ENCODE peak calls at places on chromosome 16, in five cellular contexts. I is fibroblast of the aortic adventitia, T is left ventricle myocardium inferior, A is PC-9, D is lung. X is an unnamed sample.
A peak's percentile ranks its signal among the peaks of the same experiment; 100 is the strongest.

GRCh38 chr16:74903095-74903494 is 81.8 kb downstream of the WDR59 start:
- DNase-seq in I (no peak), A (no peak), T (no peak), D (no peak), X (no peak)

GRCh38 chr16:12239226-12239625 is 262.7 kb downstream of the SNX29 start:
- DNase-seq in A (no peak), D (no peak), T (no peak), I (no peak), X (no peak)

GRCh38 chr16:67657751-67658518 is 2.1 kb downstream of the ACD start:
- DNase-seq in T (no peak), I (no peak), D (no peak), A (no peak), X (no peak)

GRCh38 chr16:70380205-70380918 is 33.7 kb downstream of the DDX19A start:
- DNase-seq in T (peak; percentile 32), I (peak; percentile 89), A (peak; percentile 84), D (peak; percentile 57), X (peak; percentile 89)

GRCh38 chr16:25189305-25189704 is 27.4 kb upstream of the AQP8 start:
- DNase-seq in A (no peak), T (no peak), I (no peak), D (no peak), X (no peak)

GRCh38 chr16:2953706-2954105 is 10.4 kb upstream of the KREMEN2 start:
- DNase-seq in A (no peak), I (no peak), D (no peak), T (no peak), X (no peak)

GRCh38 chr16:73888840-73889577 is 407.6 kb upstream of the PSMD7 start:
- DNase-seq in D (no peak), A (no peak), I (no peak), T (no peak), X (no peak)

GRCh38 chr16:60310836-60311445 is 1576.8 kb upstream of the GOT2 start:
- DNase-seq in A (no peak), D (no peak), I (no peak), T (no peak), X (no peak)

GRCh38 chr16:71440669-71441347 is 1.0 kb downstream of the TLE7 start:
- DNase-seq in T (no peak), I (no peak), D (no peak), A (no peak), X (no peak)

GRCh38 chr16:51084074-51084928 is 66.8 kb downstream of the SALL1 start:
- DNase-seq in T (no peak), A (no peak), I (peak; percentile 38), D (no peak), X (peak; percentile 36)

GRCh38 chr16:50224297-50224696 is 42.1 kb upstream of the ADCY7 start:
- DNase-seq in D (no peak), A (no peak), T (no peak), I (no peak), X (no peak)

GRCh38 chr16:27286446-27286845 is 17.9 kb upstream of the NSMCE1 start:
- DNase-seq in T (no peak), I (peak; percentile 97), A (peak; percentile 58), D (no peak), X (peak; percentile 94)

GRCh38 chr16:58462997-58463891 is 36.7 kb upstream of the NDRG4 start:
- DNase-seq in T (peak; percentile 59), D (no peak), I (no peak), A (no peak), X (no peak)

GRCh38 chr16:58466396-58466795 is 33.5 kb upstream of the NDRG4 start:
- DNase-seq in I (no peak), T (no peak), A (no peak), D (no peak), X (no peak)

GRCh38 chr16:58465817-58466216 is 34.1 kb upstream of the NDRG4 start:
- DNase-seq in I (no peak), T (no peak), D (no peak), A (no peak), X (no peak)

GRCh38 chr16:58464047-58464915 is 35.7 kb upstream of the NDRG4 start:
- DNase-seq in T (peak; percentile 53), A (peak; percentile 29), D (no peak), I (no peak), X (no peak)

DNA sequence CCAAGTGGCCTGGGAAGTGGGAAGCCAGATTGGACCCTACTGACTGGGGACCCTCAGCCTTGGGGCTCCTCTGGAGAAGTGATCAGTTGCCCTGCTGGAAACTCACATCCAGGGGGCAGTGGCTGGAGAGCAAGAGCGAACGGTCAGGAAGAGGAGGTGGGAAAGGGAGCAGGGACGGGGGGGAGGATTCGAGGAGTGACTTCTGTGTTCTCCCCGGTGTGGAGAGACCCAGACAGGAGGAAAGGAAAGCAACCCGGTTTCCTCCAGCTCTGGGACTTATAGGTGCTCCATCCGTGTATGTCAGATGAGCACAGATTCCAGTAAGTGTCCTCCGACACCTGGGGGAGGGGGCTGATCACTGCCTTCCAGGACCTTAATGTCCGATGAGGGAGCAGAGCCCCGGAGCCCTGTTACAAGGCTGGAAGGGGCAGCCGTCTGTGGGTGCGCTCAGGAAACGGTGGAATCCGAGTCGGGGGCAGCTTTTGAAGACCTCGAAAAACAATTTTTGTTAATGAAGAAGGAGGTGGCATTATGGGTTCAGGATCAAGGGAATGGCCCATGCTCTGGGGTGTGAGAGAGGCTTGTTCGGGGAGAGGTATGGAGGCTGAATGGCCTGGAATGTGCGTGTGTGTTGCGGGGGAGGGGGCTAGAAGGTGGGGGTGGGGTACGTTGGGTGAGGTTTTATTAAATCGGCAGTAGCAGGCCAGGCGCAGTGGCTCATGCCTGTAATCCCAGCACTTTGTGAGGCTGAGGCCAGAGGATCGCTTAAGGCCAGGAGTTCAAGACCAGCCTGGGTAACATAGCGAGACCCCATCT is 34.8 kb upstream of the NDRG4 start:
- DNase-seq in T (no peak), I (no peak), A (no peak), D (no peak), X (no peak)
- TF ChIP-seq CTCF in T (peak; percentile 49), I (peak; percentile 31), A (no peak), D (no peak), X (peak; percentile 25)

GRCh38 chr16:88533381-88533831 is 36.8 kb upstream of the ZC3H18 start:
- DNase-seq in I (no peak), D (no peak), T (no peak), A (no peak), X (peak; percentile 41)
- H3K4me3 ChIP-seq in I (no peak overlapping the region), D (peak overlapping the region; percentile 40), T (peak overlapping the region; percentile 78), A (no peak overlapping the region), X (peak overlapping the region; percentile 7)

DNA sequence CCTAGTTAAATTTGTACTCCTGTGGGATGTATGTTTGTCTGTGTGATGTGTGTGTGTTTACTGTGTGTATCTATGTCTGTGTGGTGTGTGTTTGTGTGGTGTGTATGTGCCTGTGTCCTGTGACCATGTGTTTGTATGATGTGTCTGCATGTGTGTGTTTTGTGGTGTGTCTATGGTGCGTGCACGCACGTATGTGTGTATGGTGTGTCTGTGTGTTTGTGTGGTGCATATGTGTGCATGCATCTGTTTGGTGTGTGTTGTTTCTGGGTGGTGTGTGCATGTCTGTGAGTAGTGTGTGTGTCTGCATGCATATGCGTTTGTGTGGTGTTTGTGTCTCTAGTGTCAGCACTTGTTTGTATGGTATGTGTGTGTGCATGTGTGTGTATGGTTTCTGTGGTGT is 174.2 kb upstream of the RBFOX1 start:
- DNase-seq in T (no peak), D (no peak), I (no peak), A (no peak), X (no peak)
- TF ChIP-seq CTCF in T (no peak), D (no peak), I (no peak), A (no peak), X (no peak)

GRCh38 chr16:19757026-19757425 is 39.0 kb downstream of the IQCK start:
- DNase-seq in D (no peak), A (no peak), T (no peak), I (peak; percentile 45), X (peak; percentile 61)

GRCh38 chr16:19755268-19755667 is 37.2 kb downstream of the IQCK start:
- DNase-seq in A (no peak), T (no peak), D (no peak), I (no peak), X (no peak)

GRCh38 chr16:19757762-19758595 is 39.9 kb downstream of the IQCK start:
- DNase-seq in I (no peak), D (no peak), A (no peak), T (no peak), X (peak; percentile 22)

GRCh38 chr16:19765860-19766553 is 47.9 kb downstream of the IQCK start:
- DNase-seq in I (peak; percentile 39), A (no peak), D (peak; percentile 32), T (peak; percentile 58), X (no peak)

DNA sequence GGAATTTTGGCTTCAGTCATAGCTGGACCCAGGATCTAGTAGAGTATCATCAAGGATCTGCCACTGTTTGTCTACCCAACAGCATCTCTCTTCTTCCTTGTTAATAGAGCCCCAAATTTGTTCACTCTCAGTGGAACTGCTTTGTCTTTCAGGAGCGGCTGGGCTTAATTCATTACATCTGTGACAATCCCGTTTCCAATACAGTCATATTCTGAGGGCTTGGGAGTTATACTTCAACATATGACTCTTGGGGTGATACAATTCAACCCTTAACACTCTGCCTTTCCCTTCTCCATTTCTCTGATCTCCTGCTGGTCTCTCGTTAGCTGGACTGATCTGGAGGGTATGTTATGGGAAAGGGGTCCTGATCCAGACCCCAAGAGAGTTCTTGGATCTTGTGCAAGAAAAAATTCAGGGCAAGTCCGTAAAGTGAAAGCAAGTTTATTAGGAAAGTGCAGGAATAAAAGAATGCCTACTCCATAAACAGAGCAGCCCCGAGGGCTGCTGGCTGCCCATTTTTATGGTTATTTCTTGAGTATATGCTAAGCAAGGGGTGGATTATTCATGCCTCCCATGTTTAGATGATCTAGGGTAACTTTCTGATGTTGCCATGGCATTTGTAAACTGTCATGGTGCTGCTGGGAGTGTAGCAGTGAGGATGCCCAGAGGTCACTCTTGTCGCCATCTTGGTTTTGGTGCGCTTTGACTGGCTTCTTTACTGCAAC is 42.4 kb downstream of the IQCK start:
- DNase-seq in D (no peak), I (no peak), A (no peak), T (no peak), X (no peak)
- H3K4me3 ChIP-seq in D (no peak overlapping the region), I (no peak overlapping the region), A (no peak overlapping the region), T (no peak overlapping the region), X (no peak overlapping the region)